ENCODE peak calls at places on chromosomes 16 and 17, in eight cellular contexts. T is stimulated activated CD8-positive, alpha-beta memory T cell treated with anti-CD3 and anti-CD28 coated beads, Interleukin-4, amount 100 ng/mL, for 24 hours; B is GM04503; F is NCI-H2081; O is uterus; J is mucosa of descending colon; X is NCI-H510A treated with DMSO at 0.1 percent for 48 hours; L is AG08395. V is an unnamed sample.

GRCh38 chr17:13725286-13725990 is 123.7 kb upstream of the HS3ST3A1 start:
- DNase-seq in T (no peak), B (no peak), F (no peak), O (no peak), J (no peak), X (no peak), L (peak), V (peak)

GRCh38 chr16:3175157-3176153 is 12.5 kb upstream of the OR1F1 start:
- DNase-seq in T (no peak), B (no peak), F (no peak), O (no peak), J (no peak), X (no peak), L (no peak), V (no peak)

GRCh38 chr17:51590071-51590470 is 329.7 kb downstream of the UTP18 start:
- DNase-seq in T (no peak), B (no peak), F (no peak), O (no peak), J (no peak), X (peak), L (no peak), V (no peak)

GRCh38 chr17:80191720-80192265 is 22.0 kb downstream of the CARD14 start:
- DNase-seq in T (no peak), B (no peak), F (no peak), O (no peak), J (no peak), X (no peak), L (no peak), V (no peak)

GRCh38 chr17:8552582-8553320 is 77.8 kb downstream of the MYH10 start:
- DNase-seq in T (no peak), B (no peak), F (no peak), O (no peak), J (no peak), X (no peak), L (no peak), V (peak)

GRCh38 chr16:66212426-66212825 is 154.1 kb upstream of the CDH5 start:
- DNase-seq in T (no peak), B (no peak), F (no peak), O (no peak), J (no peak), X (peak), L (no peak), V (no peak)

GRCh38 chr17:46842835-46843234 is 8.5 kb upstream of the WNT9B start:
- DNase-seq in T (no peak), B (no peak), F (no peak), O (no peak), J (no peak), X (no peak), L (no peak), V (no peak)

GRCh38 chr16:48556913-48557351 is 53.0 kb downstream of the N4BP1 start:
- DNase-seq in T (no peak), B (no peak), F (no peak), O (no peak), J (no peak), X (no peak), L (peak), V (peak)

GRCh38 chr17:4236456-4236855 is 27.3 kb downstream of the ANKFY1 start:
- DNase-seq in T (no peak), B (no peak), F (no peak), O (no peak), J (no peak), X (no peak), L (no peak), V (peak)

GRCh38 chr17:78934681-78935418 is 9.7 kb upstream of the TIMP2 start:
- DNase-seq in T (no peak), B (no peak), F (no peak), O (peak), J (no peak), X (no peak), L (no peak), V (peak)

GRCh38 chr17:66276328-66276937 is 26.0 kb upstream of the PRKCA start:
- DNase-seq in T (no peak), B (no peak), F (no peak), O (no peak), J (no peak), X (no peak), L (no peak), V (peak)

GRCh38 chr16:27529962-27530361 is 19.8 kb downstream of the GTF3C1 start:
- DNase-seq in T (no peak), B (no peak), F (no peak), O (no peak), J (no peak), X (no peak), L (peak), V (peak)

GRCh38 chr17:83032781-83033180 is 46.6 kb upstream of the METRNL start:
- DNase-seq in T (no peak), B (no peak), F (no peak), O (no peak), J (no peak), X (no peak), L (no peak), V (no peak)

GRCh38 chr16:79076039-79076767 is 524.3 kb downstream of the MAF start:
- DNase-seq in T (no peak), B (no peak), F (no peak), O (no peak), J (no peak), X (no peak), L (no peak), V (no peak)

GRCh38 chr16:4200000-4200780 is 41.7 kb downstream of the SRL start:
- DNase-seq in T (no peak), B (no peak), F (no peak), O (peak), J (peak), X (peak), L (peak), V (peak)

GRCh38 chr17:37043201-37043600 is 94.4 kb downstream of the AATF start:
- DNase-seq in T (no peak), B (no peak), F (no peak), O (no peak), J (no peak), X (no peak), L (no peak), V (no peak)

GRCh38 chr17:80687819-80688218 is 143.2 kb downstream of the RPTOR start:
- DNase-seq in T (no peak), B (no peak), F (no peak), O (no peak), J (no peak), X (no peak), L (no peak), V (no peak)

GRCh38 chr16:5366126-5366525 is 268.5 kb upstream of the EEF2KMT start:
- DNase-seq in T (no peak), B (no peak), F (no peak), O (no peak), J (no peak), X (no peak), L (no peak), V (no peak)

GRCh38 chr17:74453665-74454196 is 12.7 kb upstream of the CD300A start:
- DNase-seq in T (peak), B (no peak), F (peak), O (no peak), J (no peak), X (no peak), L (peak), V (no peak)

GRCh38 chr16:60203525-60204124 is 1469.5 kb upstream of the GOT2 start:
- DNase-seq in T (no peak), B (no peak), F (no peak), O (no peak), J (no peak), X (peak), L (peak), V (peak)

GRCh38 chr16:89174877-89175276 is 3.3 kb downstream of the CDH15 start:
- DNase-seq in T (no peak), B (no peak), F (no peak), O (no peak), J (no peak), X (no peak), L (no peak), V (no peak)

GRCh38 chr17:40963838-40964237 is 2.9 kb downstream of the KRT39 start:
- DNase-seq in T (no peak), B (no peak), F (no peak), O (no peak), J (peak), X (peak), L (peak), V (no peak)

GRCh38 chr17:73192894-73193701 is at the start of gene COG1:
- DNase-seq in T (peak), B (no peak), F (peak), O (peak), J (peak), X (peak), L (peak), V (peak)

GRCh38 chr17:76219670-76220383 is 20.5 kb downstream of the RNF157 start:
- DNase-seq in T (no peak), B (no peak), F (no peak), O (no peak), J (no peak), X (no peak), L (no peak), V (no peak)

GRCh38 chr16:54077412-54077821 is 209.2 kb downstream of the IRX3 start:
- DNase-seq in T (no peak), B (no peak), F (no peak), O (no peak), J (no peak), X (no peak), L (peak), V (peak)

GRCh38 chr17:74431568-74432483 is at the start of gene GPRC5C:
- DNase-seq in T (peak), B (no peak), F (peak), O (peak), J (peak), X (peak), L (peak), V (no peak)

GRCh38 chr17:30717290-30718098 is 107.0 kb downstream of the CRLF3 start:
- DNase-seq in T (no peak), B (no peak), F (no peak), O (no peak), J (no peak), X (no peak), L (no peak), V (no peak)

GRCh38 chr17:8453326-8453725 is 17.6 kb downstream of the NDEL1 start:
- DNase-seq in T (no peak), B (no peak), F (no peak), O (no peak), J (no peak), X (no peak), L (no peak), V (no peak)

GRCh38 chr17:67076290-67076689 is 31.9 kb downstream of the CACNG1 start:
- DNase-seq in T (no peak), B (no peak), F (no peak), O (no peak), J (no peak), X (no peak), L (no peak), V (no peak)

GRCh38 chr17:5541610-5542202 is 42.6 kb downstream of the NLRP1 start:
- DNase-seq in T (no peak), B (no peak), F (no peak), O (no peak), J (no peak), X (no peak), L (no peak), V (no peak)